ENCODE peak calls at places on chromosomes 13 and 19, in four cellular contexts. H is adrenal gland, U is A673, G is heart left ventricle. D is an unnamed sample. For H3K9me3, the result is how much of the 10 kb centered on the place peaks cover.

GRCh38 chr13:36728006-36728405 is 54.2 kb downstream of the SERTM1 start:
- DNase-seq in H (no peak), U (no peak), G (no peak), D (no peak)

GRCh38 chr13:65378943-65379519 is 1851.1 kb downstream of the PCDH9 start:
- DNase-seq in H (no peak), U (peak), G (no peak), D (no peak)

GRCh38 chr19:32870154-32870573 is 597 bp upstream of the SLC7A9 start:
- DNase-seq in H (no peak), U (no peak), G (no peak), D (no peak)

GRCh38 chr19:13794388-13794751 is 873 bp upstream of the ZSWIM4 start:
- DNase-seq in H (peak), U (peak), G (peak), D (no peak)

GRCh38 chr19:49390131-49390977 is 2.3 kb downstream of the KASH5 start:
- DNase-seq in H (no peak), U (no peak), G (no peak), D (no peak)

GRCh38 chr13:94435604-94436226 is 43.8 kb downstream of the DCT start:
- DNase-seq in H (no peak), U (peak), G (no peak), D (peak)

GRCh38 chr19:4326837-4327251 is 11.8 kb downstream of the STAP2 start:
- DNase-seq in H (no peak), U (peak), G (no peak), D (no peak)

GRCh38 chr13:99380921-99381645 is 73.9 kb upstream of the GPR183 start:
- DNase-seq in H (no peak), U (no peak), G (no peak), D (peak)

GRCh38 chr13:85693889-85694511 is 105.2 kb downstream of the SLITRK6 start:
- DNase-seq in H (no peak), U (peak), G (no peak), D (no peak)

GRCh38 chr13:82847595-82847994 is 1034.7 kb downstream of the SLITRK1 start:
- DNase-seq in H (no peak), U (no peak), G (no peak), D (no peak)

GRCh38 chr19:40974633-40975037 is 16.4 kb upstream of the CYP2B6 start:
- DNase-seq in H (peak), U (peak), G (peak), D (peak)

GRCh38 chr13:102839462-102839861 is 6.4 kb upstream of the ERCC5 start:
- DNase-seq in H (no peak), U (no peak), G (no peak), D (no peak)

GRCh38 chr13:86870388-86870966 is 800.7 kb upstream of the SLITRK5 start:
- DNase-seq in H (no peak), U (peak), G (no peak), D (no peak)

GRCh38 chr13:97574926-97575325 is 141.0 kb downstream of the RAP2A start:
- DNase-seq in H (peak), U (peak), G (no peak), D (no peak)

GRCh38 chr13:113852536-113853517 is 11.0 kb downstream of the GAS6 start:
- DNase-seq in H (peak), U (no peak), G (peak), D (no peak)

GRCh38 chr19:43700368-43701015 is 15.4 kb upstream of the IRGC start:
- DNase-seq in H (peak), U (peak), G (no peak), D (no peak)
- H3K4me3 ChIP-seq in H (no peak), U (no peak), G (peak), D (no peak)

DNA sequence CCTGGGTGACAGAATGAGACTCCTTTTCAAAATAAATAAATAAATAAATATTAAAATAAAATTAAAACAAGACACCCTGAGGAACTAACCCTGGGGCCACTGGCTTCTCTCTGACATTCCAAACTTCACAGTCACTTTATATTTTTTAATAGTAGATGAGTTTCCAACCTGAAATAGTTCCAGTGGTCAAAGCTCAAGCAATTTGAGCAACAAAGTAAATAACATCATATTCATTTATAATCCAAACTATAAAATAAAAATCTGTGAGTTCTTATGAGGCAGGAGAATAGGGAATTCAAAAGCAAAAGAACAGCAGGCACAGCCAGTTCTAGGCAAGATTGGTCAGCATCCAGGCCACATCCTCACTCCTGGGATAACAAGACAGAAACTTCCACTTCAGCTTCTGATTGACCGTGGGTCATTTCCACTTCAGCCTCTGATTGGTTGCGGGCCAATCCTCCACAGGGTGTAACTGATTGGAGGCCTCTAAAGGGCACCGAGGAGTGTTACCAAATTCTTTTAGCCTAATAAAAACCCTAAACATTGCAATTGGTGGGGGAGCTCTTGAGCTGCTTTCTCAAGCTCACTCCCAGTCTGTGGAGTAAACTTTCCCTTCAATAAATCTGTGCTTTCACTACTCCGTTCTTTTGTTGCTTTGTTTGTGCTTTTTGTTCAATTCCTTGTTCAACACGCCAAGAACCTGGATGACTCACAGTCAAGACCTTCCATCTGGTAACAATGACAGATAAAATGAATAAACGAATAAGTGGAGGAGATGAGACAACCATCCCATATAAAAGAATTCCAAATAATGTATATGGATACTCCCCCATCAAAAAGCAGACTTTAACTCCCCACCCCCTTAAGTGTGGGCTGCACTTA is 42.5 kb upstream of the AMER2 start:
- DNase-seq in H (peak), U (peak), G (no peak), D (no peak)
- H3K9me3 ChIP-seq in H (under half), U (under half), G (under half), D (under half)

GRCh38 chr19:19062454-19063182 is 1.2 kb upstream of the SLC25A42 start:
- DNase-seq in H (peak), U (peak), G (peak), D (no peak)
- H3K4me3 ChIP-seq in H (no peak), U (peak), G (peak), D (peak)

DNA sequence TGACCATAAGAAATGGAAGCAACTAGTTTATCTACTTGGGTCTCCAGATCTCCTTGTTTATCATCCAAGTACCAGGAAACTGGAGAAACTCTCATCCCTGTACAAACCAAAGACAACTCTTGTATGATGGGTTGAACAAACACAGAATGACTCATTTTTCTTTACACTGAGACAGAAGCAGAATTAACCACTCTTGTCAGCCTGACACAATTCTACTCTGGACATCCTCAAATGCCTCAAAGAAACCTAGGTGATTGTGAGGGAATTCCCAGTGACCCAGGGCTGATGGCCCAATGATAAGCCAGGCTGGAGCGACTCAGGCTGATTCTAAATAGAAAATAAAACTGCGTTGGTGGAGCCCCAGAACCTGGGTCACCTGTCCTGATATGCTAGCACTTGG is 151.4 kb downstream of the ZNF737 start:
- DNase-seq in H (no peak), U (no peak), G (no peak), D (no peak)
- H3K9me3 ChIP-seq in H (under half), U (under half), G (under half), D (under half)

GRCh38 chr13:21894091-21894490 is 223.2 kb downstream of the FGF9 start:
- DNase-seq in H (no peak), U (no peak), G (no peak), D (no peak)
- H3K4me3 ChIP-seq in H (no peak), U (no peak), G (no peak), D (no peak)

DNA sequence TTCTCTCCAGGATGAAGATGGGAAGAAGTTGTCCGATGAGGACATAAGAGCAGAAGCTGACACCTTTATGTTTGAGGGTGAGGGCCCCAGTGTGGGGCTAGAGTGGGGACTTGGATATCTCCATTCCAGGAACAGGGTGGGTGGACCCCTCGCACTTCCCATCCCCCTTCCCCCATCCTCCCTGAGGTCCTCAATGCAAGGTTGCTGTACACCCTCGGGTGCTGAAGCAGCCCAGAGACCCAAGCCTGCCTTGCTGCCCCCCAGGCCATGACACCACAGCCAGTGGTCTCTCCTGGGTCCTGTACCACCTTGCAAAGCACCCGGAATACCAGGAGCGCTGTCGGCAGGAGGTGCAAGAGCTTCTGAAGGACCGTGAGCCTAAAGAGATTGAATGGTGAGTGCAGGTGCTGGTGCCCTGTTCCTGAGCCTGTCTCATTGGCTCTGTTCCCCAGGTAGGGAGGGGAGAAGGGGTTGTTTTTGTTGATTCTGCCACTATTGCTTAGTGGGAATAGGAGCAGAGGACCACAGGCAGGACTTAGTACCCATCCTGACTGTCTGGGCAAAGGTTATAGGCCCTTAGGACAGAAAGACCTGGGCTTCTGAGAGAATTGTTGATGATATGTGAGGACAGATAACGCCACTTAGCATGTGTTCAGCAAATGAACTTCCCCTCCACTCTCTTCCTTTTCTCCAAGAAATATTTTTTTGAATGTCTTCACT is 12.0 kb downstream of the CYP4F3 start:
- DNase-seq in H (no peak), U (no peak), G (no peak), D (no peak)
- H3K9me3 ChIP-seq in H (under half), U (under half), G (under half), D (under half)

DNA sequence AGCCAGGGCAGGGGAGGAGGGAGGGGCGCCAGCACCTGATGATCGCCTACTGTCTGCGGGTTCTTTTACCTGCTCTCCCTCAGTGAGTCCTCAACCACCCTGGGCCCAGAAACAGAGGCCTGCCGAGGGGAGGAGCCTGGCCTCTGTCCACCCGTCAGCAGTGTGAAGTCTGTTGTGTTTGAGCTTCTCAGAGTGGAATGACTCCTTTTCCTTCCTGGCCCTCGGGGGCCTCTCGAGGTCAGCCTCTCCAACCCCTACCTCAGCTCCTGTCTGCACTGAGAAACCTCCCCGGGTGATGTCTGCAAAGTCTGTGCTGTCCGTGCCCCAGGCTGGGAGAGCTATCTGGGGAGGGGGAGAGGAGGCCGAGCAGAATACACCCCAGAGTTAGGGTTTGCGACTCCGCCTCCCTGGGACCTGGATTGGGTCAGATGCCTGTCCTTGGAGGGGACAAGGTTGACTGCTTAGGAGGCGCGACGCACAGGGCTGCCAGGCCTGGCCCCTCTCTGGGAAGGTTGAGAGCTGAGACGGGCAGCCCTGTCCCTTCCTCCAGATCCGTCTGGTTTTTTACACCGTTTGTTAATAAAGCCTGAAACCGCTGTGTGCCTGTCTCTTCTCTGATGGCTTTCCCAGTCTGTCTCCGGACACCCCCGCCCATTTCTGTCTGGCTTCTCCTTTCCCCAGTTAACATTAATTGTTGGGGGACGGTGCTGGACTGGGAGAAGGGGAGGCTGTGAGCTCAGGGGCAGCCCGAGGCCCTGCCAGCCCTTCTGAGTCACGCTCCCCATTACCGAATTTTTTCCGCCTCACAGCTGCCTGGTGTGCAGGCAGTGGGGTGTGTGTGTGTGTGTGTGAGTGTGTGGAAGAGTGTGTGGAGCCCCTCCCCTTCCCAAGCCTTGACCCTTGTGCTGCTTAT is 1.0 kb upstream of the SSC5D start:
- DNase-seq in H (peak), U (peak), G (peak), D (no peak)
- H3K4me3 ChIP-seq in H (no peak), U (no peak), G (peak), D (no peak)

GRCh38 chr19:16915734-16916133 is 26.9 kb downstream of the F2RL3 start:
- DNase-seq in H (no peak), U (no peak), G (no peak), D (no peak)
- H3K9me3 ChIP-seq in H (under half), U (under half), G (under half), D (under half)

GRCh38 chr19:43778651-43779050 is 2.1 kb downstream of the KCNN4 start:
- DNase-seq in H (no peak), U (no peak), G (no peak), D (no peak)
- H3K4me3 ChIP-seq in H (no peak), U (no peak), G (no peak), D (no peak)

D was measured in naive thymus-derived CD4-positive, alpha-beta T cell.